ENCODE peak calls at places on chromosomes 2 and 18, in eight cellular contexts. O is kidney epithelial cell; Y is effector memory CD4-positive, alpha-beta T cell; Q is CD4-positive, CD25-positive, alpha-beta regulatory T cell; T is WERI-Rb-1; V is prostate gland; K is Panc1; X is MM.1S. H is an unnamed sample.

GRCh38 chr2:232522014-232522854 is 2.0 kb downstream of the PRSS56 start:
- DNase-seq in Y (peak), X (peak), K (no peak), O (no peak), T (peak), Q (peak), V (peak), H (peak)

GRCh38 chr2:101843048-101843447 is 145.5 kb downstream of the MAP4K4 start:
- DNase-seq in Q (no peak), Y (no peak), T (no peak), O (no peak), K (no peak), X (no peak), V (no peak), H (no peak)

GRCh38 chr2:131036269-131036668 is 57.0 kb downstream of the FAM168B start:
- DNase-seq in Q (no peak), V (no peak), X (no peak), Y (no peak), T (no peak), O (no peak), K (no peak), H (no peak)

GRCh38 chr18:50560681-50561629 is 1.1 kb downstream of the MAPK4 start:
- DNase-seq in Q (no peak), X (no peak), K (no peak), T (peak), Y (no peak), O (no peak), V (peak), H (no peak)

GRCh38 chr18:50953822-50954221 is 14.0 kb upstream of the ELAC1 start:
- DNase-seq in T (no peak), Q (no peak), X (no peak), V (no peak), O (no peak), Y (no peak), K (no peak), H (no peak)

GRCh38 chr18:46715062-46715461 is 41.8 kb downstream of the ST8SIA5 start:
- DNase-seq in T (no peak), Q (no peak), K (no peak), V (no peak), X (no peak), Y (no peak), O (no peak), H (no peak)

GRCh38 chr2:200812122-200813022 is 662 bp downstream of the BZW1 start:
- DNase-seq in Y (peak), V (peak), K (no peak), Q (peak), X (peak), T (peak), O (no peak), H (peak)

GRCh38 chr18:21505231-21505630 is 95.3 kb downstream of the ESCO1 start:
- DNase-seq in O (no peak), V (no peak), T (no peak), Y (no peak), X (no peak), Q (no peak), K (no peak), H (no peak)

GRCh38 chr2:3421541-3421940 is 42.0 kb downstream of the TRAPPC12 start:
- DNase-seq in O (no peak), V (no peak), Q (no peak), T (no peak), X (no peak), Y (no peak), K (no peak), H (no peak)

GRCh38 chr2:85033388-85033787 is 62.4 kb downstream of the KCMF1 start:
- DNase-seq in T (no peak), Q (no peak), O (no peak), V (no peak), X (no peak), Y (no peak), K (no peak), H (no peak)

GRCh38 chr2:9629222-9630000 is 1.4 kb downstream of the YWHAQ start:
- DNase-seq in K (no peak), O (no peak), Q (no peak), T (no peak), V (no peak), Y (no peak), X (peak), H (no peak)

GRCh38 chr2:26720322-26721166 is 28.0 kb downstream of the KCNK3 start:
- DNase-seq in V (peak), Y (no peak), O (no peak), T (peak), K (no peak), X (no peak), Q (no peak), H (no peak)

GRCh38 chr2:206218792-206219509 is 55.5 kb upstream of the ZDBF2 start:
- DNase-seq in V (no peak), K (no peak), O (no peak), T (no peak), Q (no peak), Y (no peak), X (peak), H (no peak)

GRCh38 chr2:54618646-54619565 is 104.6 kb upstream of the EML6 start:
- DNase-seq in K (no peak), V (no peak), X (no peak), Y (no peak), O (no peak), Q (no peak), T (no peak), H (peak)

GRCh38 chr18:70197042-70197441 is 8.4 kb downstream of the RTTN start:
- DNase-seq in Q (no peak), X (no peak), T (no peak), K (no peak), V (no peak), O (no peak), Y (no peak), H (no peak)

GRCh38 chr2:68514316-68514929 is 47.0 kb downstream of the APLF start:
- DNase-seq in T (no peak), K (no peak), Q (no peak), V (no peak), O (no peak), Y (no peak), X (no peak), H (no peak)

GRCh38 chr18:54675076-54675475 is 84.0 kb downstream of the DYNAP start:
- DNase-seq in V (no peak), T (no peak), Y (no peak), O (no peak), K (no peak), X (no peak), Q (no peak), H (no peak)

GRCh38 chr18:56458770-56459450 is 179.5 kb downstream of the TXNL1 start:
- DNase-seq in X (no peak), Y (no peak), T (no peak), K (no peak), Q (no peak), O (no peak), V (no peak), H (no peak)

GRCh38 chr2:119629323-119629825 is 49.6 kb upstream of the TMEM177 start:
- DNase-seq in T (no peak), O (no peak), V (no peak), Q (no peak), Y (no peak), K (no peak), X (no peak), H (no peak)

GRCh38 chr18:76397631-76398030 is 97.4 kb downstream of the ZNF516 start:
- DNase-seq in Y (no peak), O (no peak), Q (no peak), X (no peak), V (no peak), T (no peak), K (no peak), H (no peak)

GRCh38 chr2:110674620-110675555 is 3.0 kb downstream of the BUB1 start:
- DNase-seq in Q (peak), Y (peak), O (peak), T (no peak), X (peak), V (no peak), K (peak), H (peak)

GRCh38 chr2:111190816-111191540 is 70.3 kb downstream of the BCL2L11 start:
- DNase-seq in O (no peak), X (no peak), Q (no peak), T (no peak), V (no peak), K (no peak), Y (no peak), H (no peak)

GRCh38 chr18:55316615-55317184 is 271.3 kb downstream of the TCF4 start:
- DNase-seq in Q (no peak), T (no peak), V (no peak), Y (no peak), X (no peak), K (no peak), O (no peak), H (no peak)

GRCh38 chr18:67199993-67200617 is 316.4 kb downstream of the DSEL start:
- DNase-seq in O (peak), X (peak), T (no peak), V (no peak), Y (no peak), Q (peak), K (peak), H (peak)

GRCh38 chr2:160791884-160792283 is 298.3 kb upstream of the RBMS1 start:
- DNase-seq in T (no peak), Y (no peak), V (no peak), Q (no peak), K (no peak), O (no peak), X (no peak), H (no peak)

GRCh38 chr2:109533823-109534222 is 79.9 kb downstream of the SEPTIN10 start:
- DNase-seq in O (no peak), X (no peak), K (no peak), Y (no peak), T (no peak), Q (no peak), V (no peak), H (no peak)

GRCh38 chr2:45728458-45728942 is 77.0 kb downstream of the PRKCE start:
- DNase-seq in Q (no peak), Y (no peak), O (no peak), X (no peak), K (no peak), T (no peak), V (no peak), H (peak)
- H3K4me3 ChIP-seq in Q (no peak), Y (no peak), O (no peak), X (no peak), K (no peak), T (no peak), V (no peak), H (peak)

DNA sequence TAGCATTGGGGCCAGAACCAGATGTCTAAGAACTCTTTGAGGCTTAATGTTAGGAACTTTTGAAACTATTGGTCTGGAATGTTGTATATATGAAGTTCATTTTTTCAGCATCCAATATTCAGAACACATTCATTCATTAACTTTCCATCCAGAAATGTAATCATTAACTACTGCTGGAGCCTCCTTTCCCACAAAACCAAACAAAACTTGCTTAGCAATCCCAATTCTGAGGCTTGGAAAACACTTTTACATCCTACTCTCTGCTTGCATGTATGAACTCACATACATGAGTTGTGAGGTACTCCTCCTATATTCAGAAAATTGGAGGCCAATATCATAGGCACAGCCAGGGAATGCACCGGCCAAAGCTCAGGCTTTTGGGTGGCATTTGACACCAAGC is 841 bp upstream of the LRATD1 start:
- DNase-seq in T (no peak), Y (no peak), V (no peak), K (no peak), Q (no peak), X (no peak), O (no peak), H (no peak)
- H3K4me3 ChIP-seq in T (peak), Y (no peak), V (peak), K (no peak), Q (no peak), X (no peak), O (peak), H (no peak)

GRCh38 chr2:230938516-230939065 is 13.5 kb upstream of the GPR55 start:
- DNase-seq in V (no peak), O (no peak), Y (no peak), T (no peak), K (no peak), Q (no peak), X (no peak), H (no peak)
- H3K4me3 ChIP-seq in V (no peak), O (no peak), Y (no peak), T (no peak), K (no peak), Q (no peak), X (no peak), H (no peak)

GRCh38 chr2:57758686-57759085 is 287.9 kb upstream of the VRK2 start:
- DNase-seq in Q (no peak), O (no peak), K (no peak), V (no peak), X (no peak), T (no peak), Y (no peak), H (no peak)

GRCh38 chr2:57759131-57759530 is 287.5 kb upstream of the VRK2 start:
- DNase-seq in V (no peak), K (no peak), O (no peak), T (no peak), Q (no peak), X (no peak), Y (no peak), H (no peak)

GRCh38 chr2:57760448-57760847 is 286.2 kb upstream of the VRK2 start:
- DNase-seq in Y (no peak), Q (no peak), O (no peak), T (no peak), V (no peak), K (no peak), X (no peak), H (no peak)

DNA sequence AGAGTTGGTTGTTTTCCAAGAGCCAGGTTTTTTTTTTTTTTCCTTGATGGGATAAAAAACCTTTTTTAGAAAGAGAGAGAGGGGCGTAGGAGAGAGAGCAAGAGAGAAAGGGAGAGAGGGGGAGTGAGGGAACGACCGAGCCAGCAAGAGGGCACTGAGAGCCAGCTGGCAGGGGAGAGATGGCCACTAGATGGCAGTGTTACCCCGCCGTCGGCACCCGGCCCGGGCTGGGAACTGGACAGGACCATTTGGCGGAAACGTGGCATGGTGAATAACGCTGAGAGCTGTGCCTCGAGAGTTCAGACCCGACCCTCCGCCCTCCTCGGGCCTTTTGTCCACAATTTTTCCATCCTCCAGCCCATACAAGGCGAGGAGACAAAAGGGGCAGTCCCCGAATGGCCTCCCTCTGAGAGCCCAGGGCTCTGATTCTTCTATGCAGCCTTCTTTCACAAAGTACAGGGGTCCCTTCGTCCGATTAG is 286.7 kb upstream of the VRK2 start:
- DNase-seq in V (peak), X (peak), Y (peak), T (peak), O (peak), Q (peak), K (peak), H (peak)
- H3K4me3 ChIP-seq in V (no peak), X (peak), Y (no peak), T (peak), O (peak), Q (no peak), K (peak), H (peak)

DNA sequence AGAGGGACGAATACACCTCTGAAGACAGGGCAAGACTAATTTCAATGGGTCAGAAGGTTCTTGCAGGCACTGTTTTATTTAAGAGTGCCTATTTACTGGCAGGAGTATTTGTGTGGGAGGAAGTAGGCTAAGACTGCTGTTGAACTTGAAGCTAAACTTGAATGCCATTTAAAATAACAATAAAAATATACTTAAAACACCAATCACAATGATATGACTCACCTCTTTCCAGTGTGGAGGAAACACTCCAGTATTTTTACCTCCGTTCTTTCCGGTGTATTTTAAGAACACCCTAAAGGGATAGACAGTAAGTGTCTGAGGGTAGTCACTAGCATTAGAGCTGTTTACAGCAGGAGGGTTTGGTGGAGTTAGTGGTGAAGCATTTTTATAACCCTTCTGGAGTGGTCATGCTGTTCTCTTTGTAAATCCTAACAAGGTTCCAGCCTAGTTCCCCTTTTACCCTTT is 9.6 kb upstream of the HOXD1 start:
- DNase-seq in Y (no peak), Q (no peak), V (no peak), T (no peak), X (no peak), O (no peak), K (no peak), H (no peak)
- H3K4me3 ChIP-seq in Y (no peak), Q (no peak), V (no peak), T (peak), X (peak), O (peak), K (no peak), H (no peak)

GRCh38 chr18:2905802-2906521 is 59.2 kb downstream of the EMILIN2 start:
- DNase-seq in O (no peak), Y (peak), K (no peak), X (no peak), Q (peak), T (no peak), V (no peak), H (no peak)
- H3K4me3 ChIP-seq in O (peak), Y (peak), K (peak), X (peak), Q (no peak), T (no peak), V (peak), H (peak)

GRCh38 chr18:58638446-58638845 is 9.6 kb upstream of the ALPK2 start:
- DNase-seq in Q (no peak), Y (no peak), V (no peak), O (peak), X (no peak), K (no peak), T (no peak), H (peak)

GRCh38 chr18:58640891-58641610 is 12.2 kb upstream of the ALPK2 start:
- DNase-seq in Y (no peak), V (no peak), T (no peak), Q (no peak), K (no peak), O (no peak), X (no peak), H (no peak)

GRCh38 chr18:58639751-58640427 is 11.0 kb upstream of the ALPK2 start:
- DNase-seq in Y (no peak), Q (peak), K (no peak), V (no peak), O (peak), X (peak), T (no peak), H (no peak)

GRCh38 chr18:58639237-58639636 is 10.3 kb upstream of the ALPK2 start:
- DNase-seq in T (no peak), X (no peak), O (no peak), Y (no peak), V (no peak), Q (no peak), K (no peak), H (no peak)

DNA sequence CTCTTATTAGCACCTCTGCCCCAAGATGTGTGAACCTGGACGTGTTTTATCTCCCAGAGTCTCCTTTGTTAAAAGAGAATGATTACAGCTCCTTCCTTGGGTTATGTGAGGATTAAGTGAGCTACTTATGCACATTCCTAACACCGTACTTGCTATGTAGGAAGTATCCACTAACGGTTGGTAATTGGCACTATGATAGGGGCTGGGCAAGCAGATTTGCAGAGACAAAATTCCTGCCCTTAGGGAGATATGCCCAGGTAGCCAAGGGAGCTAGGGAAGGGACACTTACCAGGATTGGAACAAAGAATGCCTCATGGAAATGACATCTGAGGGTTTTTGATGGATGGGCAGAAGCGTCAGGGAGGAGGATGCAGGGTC is 11.5 kb upstream of the ALPK2 start:
- DNase-seq in Q (no peak), V (no peak), Y (no peak), K (no peak), X (no peak), T (no peak), O (no peak), H (no peak)
- H3K4me3 ChIP-seq in Q (peak), V (no peak), Y (no peak), K (no peak), X (no peak), T (no peak), O (no peak), H (no peak)

DNA sequence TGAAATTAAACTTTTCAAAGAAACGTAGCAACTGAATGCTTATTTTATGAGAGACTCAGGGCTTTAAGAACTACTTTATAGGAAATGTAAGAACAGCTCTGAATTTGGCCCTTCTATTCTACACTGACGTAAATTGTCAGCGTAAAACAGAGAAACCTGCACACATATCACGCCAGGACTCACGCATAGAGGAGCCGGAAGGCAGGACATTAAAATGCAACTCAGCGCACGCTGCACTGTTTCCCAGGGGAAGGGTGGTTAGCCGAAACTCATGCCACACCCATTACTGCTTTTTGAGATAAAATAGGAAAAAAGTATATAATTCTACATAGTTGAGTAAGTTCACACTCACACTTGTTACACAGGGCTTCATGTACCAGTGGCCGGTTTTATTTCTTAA is 7.4 kb downstream of the TUBB6 start:
- DNase-seq in O (no peak), Y (no peak), K (no peak), T (no peak), V (no peak), Q (no peak), X (no peak), H (no peak)
- H3K4me3 ChIP-seq in O (no peak), Y (no peak), K (no peak), T (no peak), V (no peak), Q (no peak), X (no peak), H (no peak)

GRCh38 chr2:126658910-126659613 is 3.1 kb downstream of the GYPC start:
- DNase-seq in K (no peak), T (no peak), X (peak), O (no peak), Y (peak), V (no peak), Q (peak), H (peak)
- H3K4me3 ChIP-seq in K (no peak), T (no peak), X (peak), O (no peak), Y (peak), V (no peak), Q (peak), H (peak)